ENCODE peak calls at places on chromosome 16, in six cellular contexts. M, F, B, U, V and I are unnamed samples.

GRCh38 chr16:4285167-4285566 is 12.3 kb upstream of the TFAP4 start:
- DNase-seq in F (no peak), M (no peak), U (no peak), V (no peak), B (no peak), I (no peak)

GRCh38 chr16:3137267-3137666 is 2.4 kb downstream of the ZNF213 start:
- DNase-seq in M (no peak), U (no peak), V (no peak), F (no peak), B (no peak), I (no peak)

GRCh38 chr16:72198641-72199250 is 26.8 kb upstream of the PMFBP1 start:
- DNase-seq in M (no peak), U (no peak), F (no peak), B (no peak), V (no peak), I (no peak)

GRCh38 chr16:22353188-22353919 is 21.1 kb downstream of the CDR2 start:
- DNase-seq in F (peak), U (peak), V (peak), M (no peak), B (peak), I (no peak)

GRCh38 chr16:17101646-17102045 is 369.1 kb downstream of the XYLT1 start:
- DNase-seq in V (no peak), B (no peak), F (no peak), U (peak), M (no peak), I (no peak)

GRCh38 chr16:68083861-68084503 is 1.2 kb upstream of the NFATC3 start:
- DNase-seq in B (no peak), U (no peak), V (no peak), F (peak), M (no peak), I (no peak)

GRCh38 chr16:12362482-12363458 is 386.2 kb downstream of the SNX29 start:
- DNase-seq in F (no peak), U (no peak), B (no peak), M (no peak), V (no peak), I (no peak)

GRCh38 chr16:3822366-3823045 is 58.0 kb downstream of the CREBBP start:
- DNase-seq in B (no peak), F (no peak), M (no peak), V (no peak), U (no peak), I (no peak)

GRCh38 chr16:77409311-77409710 is 25.5 kb downstream of the ADAMTS18 start:
- DNase-seq in V (no peak), M (no peak), B (no peak), F (no peak), U (no peak), I (no peak)

GRCh38 chr16:85291302-85292148 is 179.3 kb upstream of the CIBAR2 start:
- DNase-seq in U (peak), V (no peak), F (peak), B (no peak), M (no peak), I (no peak)

GRCh38 chr16:83268164-83268563 is 539.6 kb upstream of the HSBP1 start:
- DNase-seq in V (no peak), B (no peak), U (no peak), M (no peak), F (no peak), I (no peak)

GRCh38 chr16:69410285-69410990 is 14.0 kb upstream of the CYB5B start:
- DNase-seq in V (no peak), M (no peak), B (no peak), U (no peak), F (no peak), I (no peak)

GRCh38 chr16:29963021-29963743 is 1.3 kb downstream of the TMEM219 start:
- DNase-seq in U (peak), B (no peak), V (no peak), F (no peak), M (no peak), I (no peak)

GRCh38 chr16:46924402-46924801 is 40.2 kb downstream of the GPT2 start:
- DNase-seq in U (no peak), F (no peak), M (no peak), B (no peak), V (no peak), I (no peak)

GRCh38 chr16:68900009-68900408 is 56.7 kb downstream of the TANGO6 start:
- DNase-seq in U (no peak), M (no peak), V (no peak), F (no peak), B (no peak), I (no peak)

GRCh38 chr16:59385953-59386352 is 651.8 kb upstream of the GOT2 start:
- DNase-seq in U (no peak), F (no peak), B (no peak), V (no peak), M (no peak), I (no peak)

GRCh38 chr16:20866161-20866772 is 33.9 kb downstream of the DCUN1D3 start:
- DNase-seq in U (peak), V (no peak), M (no peak), B (no peak), F (peak), I (no peak)

GRCh38 chr16:61370564-61370963 is 665.7 kb downstream of the CDH8 start:
- DNase-seq in F (no peak), V (no peak), U (no peak), B (no peak), M (no peak), I (no peak)

GRCh38 chr16:47724386-47724785 is 263.3 kb downstream of the PHKB start:
- DNase-seq in F (no peak), V (no peak), U (no peak), M (no peak), B (no peak), I (no peak)

GRCh38 chr16:27698266-27698665 is 148.3 kb downstream of the KATNIP start:
- DNase-seq in F (no peak), V (peak), M (no peak), U (peak), B (no peak), I (no peak)

GRCh38 chr16:3645504-3646347 is 8.8 kb upstream of the DNASE1 start:
- DNase-seq in V (peak), F (no peak), M (no peak), B (no peak), U (peak), I (no peak)

GRCh38 chr16:11841026-11841425 is 10.3 kb downstream of the RSL1D1 start:
- DNase-seq in M (no peak), F (no peak), B (no peak), U (no peak), V (no peak), I (no peak)

GRCh38 chr16:67150058-67150832 is 553 bp downstream of the B3GNT9 start:
- DNase-seq in U (peak), V (no peak), B (no peak), M (peak), F (no peak), I (peak)

GRCh38 chr16:70529051-70529777 is 5.6 kb downstream of the SF3B3 start:
- DNase-seq in M (no peak), B (no peak), U (no peak), V (no peak), F (peak), I (no peak)

GRCh38 chr16:11253995-11254912 is 1.8 kb downstream of the SOCS1 start:
- DNase-seq in U (no peak), M (no peak), V (no peak), F (no peak), B (no peak), I (no peak)

GRCh38 chr16:13093676-13094075 is 192.3 kb downstream of the SHISA9 start:
- DNase-seq in U (no peak), V (no peak), B (no peak), M (no peak), F (no peak), I (no peak)

GRCh38 chr16:84689126-84689525 is 10.7 kb upstream of the USP10 start:
- DNase-seq in F (no peak), V (no peak), M (no peak), U (no peak), B (no peak), I (no peak)

GRCh38 chr16:27727941-27728340 is 178.0 kb downstream of the KATNIP start:
- DNase-seq in V (no peak), B (no peak), F (no peak), M (no peak), U (no peak), I (no peak)

GRCh38 chr16:66520406-66521194 is 29.3 kb downstream of the TK2 start:
- DNase-seq in U (no peak), F (no peak), V (no peak), B (no peak), M (no peak), I (no peak)

GRCh38 chr16:59067207-59067606 is 333.1 kb upstream of the GOT2 start:
- DNase-seq in F (no peak), B (no peak), M (no peak), V (no peak), U (no peak), I (no peak)

GRCh38 chr16:55436587-55436986 is 42.4 kb upstream of the MMP2 start:
- DNase-seq in V (no peak), B (no peak), U (no peak), M (no peak), F (no peak), I (no peak)

GRCh38 chr16:972316-973002 is 1.7 kb upstream of the LMF1 start:
- DNase-seq in B (no peak), V (no peak), F (peak), M (no peak), U (no peak), I (no peak)

GRCh38 chr16:78485188-78485898 is 385.9 kb downstream of the WWOX start:
- DNase-seq in M (no peak), B (no peak), V (no peak), F (peak), U (no peak), I (no peak)

GRCh38 chr16:46736695-46737094 is 11.4 kb downstream of the MYLK3 start:
- DNase-seq in M (no peak), U (no peak), B (no peak), V (no peak), F (no peak), I (no peak)

GRCh38 chr16:47320546-47321315 is 140.1 kb downstream of the ITFG1 start:
- DNase-seq in B (no peak), V (no peak), M (no peak), F (no peak), U (no peak), I (no peak)

GRCh38 chr16:2142942-2143868 is 5.2 kb upstream of the RAB26 start:
- DNase-seq in F (no peak), U (peak), M (no peak), V (no peak), B (no peak), I (peak)

GRCh38 chr16:27436921-27437650 is 35.1 kb downstream of the IL21R start:
- DNase-seq in F (no peak), V (no peak), B (no peak), U (no peak), M (no peak), I (no peak)

GRCh38 chr16:25896412-25896811 is 204.7 kb downstream of the HS3ST4 start:
- DNase-seq in V (no peak), M (no peak), B (no peak), U (no peak), F (no peak), I (no peak)

DNA sequence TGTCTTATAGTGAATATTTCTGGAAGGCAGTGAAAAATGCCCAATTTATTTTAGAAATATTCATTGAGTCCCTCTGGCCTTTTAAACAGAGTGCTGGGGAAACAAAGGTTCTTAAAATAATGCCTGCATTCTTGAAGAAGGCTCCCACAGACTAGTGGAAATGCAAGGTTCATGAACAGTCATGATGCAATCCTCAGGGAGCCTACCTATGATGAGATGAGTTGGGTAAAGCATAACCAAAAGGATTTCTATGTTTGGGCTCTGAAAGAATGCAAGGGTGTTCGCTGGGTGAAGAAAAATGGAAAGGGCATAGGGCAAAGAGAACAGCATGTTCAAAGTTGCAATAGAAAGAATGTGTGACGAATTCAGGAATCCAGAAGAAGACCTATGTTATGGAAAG is 214.5 kb upstream of the MAF start:
- DNase-seq in U (no peak), F (no peak), B (no peak), V (no peak), M (no peak), I (no peak)
- TF ChIP-seq POLR2A in U (no peak), F (no peak), B (no peak), V (no peak), M (no peak), I (no peak)

GRCh38 chr16:56848056-56848936 is 16.7 kb upstream of the SLC12A3 start:
- DNase-seq in V (no peak), B (no peak), U (no peak), F (no peak), M (no peak), I (no peak)
- TF ChIP-seq TAF1 in V (no peak), B (no peak), U (no peak), F (no peak), M (no peak), I (no peak)

DNA sequence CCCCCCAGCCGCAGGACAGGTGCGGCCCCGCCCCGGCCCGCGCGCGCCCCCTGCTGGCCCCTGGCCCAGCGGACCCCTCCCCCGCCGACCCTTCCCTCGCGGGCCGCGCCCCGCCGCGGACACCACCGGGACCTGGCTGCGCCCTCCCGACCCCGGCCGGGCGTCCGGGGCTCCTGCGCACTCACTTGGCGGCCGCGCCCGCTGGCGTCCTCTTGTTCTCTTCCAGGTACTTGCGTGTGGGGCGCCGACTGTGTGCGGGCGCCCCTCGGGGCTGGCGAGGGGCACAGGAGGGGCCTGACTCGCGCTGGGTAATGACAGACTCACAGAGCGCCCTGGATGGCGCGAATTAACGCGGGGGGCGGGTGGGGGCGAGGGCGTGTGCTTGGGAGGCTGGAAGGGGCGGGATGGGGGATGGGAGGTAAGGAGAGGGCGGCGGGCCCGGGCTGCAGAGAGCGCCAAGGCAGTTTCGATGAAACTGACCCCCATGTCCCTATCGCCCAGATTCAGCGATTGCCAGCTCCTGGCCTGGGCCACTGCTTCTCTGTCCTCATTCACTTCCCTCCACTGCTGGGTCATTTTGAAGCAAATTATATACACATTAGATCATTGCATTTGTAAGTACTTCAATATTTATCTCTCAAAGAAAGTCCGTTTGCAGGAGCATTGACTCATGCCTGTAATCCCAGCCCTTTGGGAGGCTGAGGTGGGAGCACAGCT is 445 bp upstream of the DBNDD1 start:
- DNase-seq in B (no peak), V (no peak), F (peak), M (peak), U (peak), I (no peak)
- TF ChIP-seq POLR2AphosphoS5 in B (no peak), V (no peak), F (peak), M (no peak), U (peak), I (no peak)

DNA sequence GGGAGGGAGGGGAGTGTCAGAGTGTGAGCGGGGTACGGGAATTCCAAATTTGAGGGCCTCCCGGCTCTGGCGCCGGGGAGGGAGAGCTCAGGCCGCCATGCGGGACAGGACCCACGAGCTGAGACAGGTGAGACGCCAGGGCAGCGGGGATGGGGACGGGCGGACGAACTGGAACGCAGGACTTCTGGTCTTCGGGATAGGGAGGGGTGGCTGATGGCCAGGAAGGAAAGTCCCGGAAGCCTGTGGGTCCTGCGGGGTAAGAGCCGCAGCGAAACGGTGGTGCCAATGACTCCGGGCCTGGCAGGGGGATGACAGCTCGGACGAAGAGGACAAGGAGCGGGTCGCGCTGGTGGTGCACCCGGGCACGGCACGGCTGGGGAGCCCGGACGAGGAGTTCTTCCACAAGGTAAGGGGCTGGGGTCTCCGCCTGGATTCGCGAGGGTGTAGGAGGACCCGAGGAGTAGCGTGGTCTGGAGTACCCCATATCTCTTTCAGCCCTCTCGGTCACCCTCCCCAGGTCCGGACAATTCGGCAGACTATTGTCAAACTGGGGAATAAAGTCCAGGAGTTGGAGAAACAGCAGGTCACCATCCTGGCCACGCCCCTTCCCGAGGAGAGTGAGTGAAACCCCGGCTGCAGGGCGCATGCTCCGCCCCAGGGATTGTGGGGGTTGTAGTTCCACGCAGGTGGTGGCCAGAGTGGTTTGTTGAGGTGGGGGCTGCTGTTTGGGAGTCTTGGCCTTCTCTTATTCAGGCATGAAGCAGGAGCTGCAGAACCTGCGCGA is 543 bp downstream of the STX4 start:
- DNase-seq in V (no peak), F (peak), B (peak), M (peak), U (peak), I (peak)
- TF ChIP-seq POLR2A in V (no peak), F (peak), B (no peak), M (no peak), U (peak), I (no peak)

GRCh38 chr16:23502466-23502865 is 7.8 kb downstream of the GGA2 start:
- DNase-seq in B (no peak), F (no peak), U (no peak), V (no peak), M (no peak), I (no peak)
- TF ChIP-seq TAF1 in B (no peak), F (no peak), U (no peak), V (no peak), M (no peak), I (no peak)

GRCh38 chr16:63241476-63241875 is 1205.2 kb upstream of the CDH8 start:
- DNase-seq in U (no peak), M (no peak), F (no peak), V (no peak), B (no peak), I (no peak)
- TF ChIP-seq POLR2AphosphoS5 in U (no peak), M (no peak), F (no peak), V (no peak), B (no peak), I (no peak)

GRCh38 chr16:28824548-28824973 is 1.8 kb downstream of the ATXN2L start:
- DNase-seq in M (no peak), F (no peak), U (no peak), V (no peak), B (no peak), I (no peak)
- TF ChIP-seq POLR2A in M (no peak), F (no peak), U (peak), V (no peak), B (no peak), I (no peak)